ENCODE peak calls at places on chromosomes 3 and 15, in six cellular contexts. A, L, R, Y, K and J are unnamed samples.

GRCh38 chr3:33687406-33688010 is 30.5 kb downstream of the CLASP2 start:
- DNase-seq in A (no peak), L (no peak), R (no peak), Y (peak), K (peak), J (no peak)

GRCh38 chr3:123524987-123525386 is 59.9 kb downstream of the HACD2 start:
- DNase-seq in A (no peak), L (no peak), R (no peak), Y (no peak), K (no peak), J (no peak)

GRCh38 chr3:139585820-139586219 is 46.3 kb upstream of the RBP1 start:
- DNase-seq in A (no peak), L (no peak), R (no peak), Y (no peak), K (no peak), J (no peak)

GRCh38 chr3:124928333-124929202 is 6.0 kb downstream of the MUC13 start:
- DNase-seq in A (peak), L (peak), R (peak), Y (peak), K (peak), J (peak)

GRCh38 chr3:43641306-43642114 is 19.7 kb upstream of the ANO10 start:
- DNase-seq in A (no peak), L (no peak), R (no peak), Y (no peak), K (peak), J (no peak)

GRCh38 chr15:90316139-90316538 is 35.9 kb upstream of the ZNF774 start:
- DNase-seq in A (no peak), L (no peak), R (no peak), Y (no peak), K (no peak), J (no peak)

GRCh38 chr3:29898609-29899008 is 617.7 kb downstream of the RBMS3 start:
- DNase-seq in A (no peak), L (no peak), R (no peak), Y (no peak), K (no peak), J (no peak)

GRCh38 chr3:192573240-192573639 is 154.1 kb downstream of the FGF12 start:
- DNase-seq in A (no peak), L (no peak), R (no peak), Y (no peak), K (no peak), J (no peak)

GRCh38 chr15:100759698-100760356 is 119.8 kb upstream of the ALDH1A3 start:
- DNase-seq in A (no peak), L (no peak), R (no peak), Y (peak), K (peak), J (no peak)

GRCh38 chr3:171284308-171285075 is 175.7 kb downstream of the TNIK start:
- DNase-seq in A (no peak), L (no peak), R (no peak), Y (peak), K (peak), J (no peak)

GRCh38 chr3:118987466-118987865 is 47.2 kb downstream of the IGSF11 start:
- DNase-seq in A (peak), L (no peak), R (no peak), Y (peak), K (peak), J (no peak)

GRCh38 chr3:126338796-126339241 is 18.4 kb downstream of the KLF15 start:
- DNase-seq in A (peak), L (no peak), R (no peak), Y (no peak), K (no peak), J (no peak)

GRCh38 chr15:99157456-99157855 is 52.6 kb downstream of the SYNM start:
- DNase-seq in A (no peak), L (no peak), R (no peak), Y (no peak), K (no peak), J (no peak)

GRCh38 chr3:189726277-189726676 is 95.1 kb downstream of the TP63 start:
- DNase-seq in A (no peak), L (no peak), R (no peak), Y (no peak), K (peak), J (no peak)

GRCh38 chr3:146156801-146157310 is 4.1 kb downstream of the PLOD2 start:
- DNase-seq in A (no peak), L (no peak), R (no peak), Y (no peak), K (no peak), J (no peak)

GRCh38 chr3:103410231-103410630 is 975.4 kb downstream of the ZPLD1 start:
- DNase-seq in A (no peak), L (no peak), R (no peak), Y (no peak), K (no peak), J (no peak)

GRCh38 chr3:29240248-29240647 is 40.6 kb upstream of the RBMS3 start:
- DNase-seq in A (no peak), L (no peak), R (no peak), Y (peak), K (peak), J (no peak)

GRCh38 chr3:176690470-176690869 is 506.8 kb downstream of the TBL1XR1 start:
- DNase-seq in A (no peak), L (no peak), R (no peak), Y (no peak), K (no peak), J (no peak)

GRCh38 chr15:70535071-70535954 is 228.0 kb downstream of the UACA start:
- DNase-seq in A (no peak), L (peak), R (peak), Y (no peak), K (no peak), J (no peak)

GRCh38 chr3:145889730-145890129 is 271.3 kb downstream of the PLOD2 start:
- DNase-seq in A (no peak), L (no peak), R (no peak), Y (no peak), K (no peak), J (no peak)

GRCh38 chr3:117036259-117036799 is 326.8 kb downstream of the TUSC7 start:
- DNase-seq in A (no peak), L (no peak), R (no peak), Y (peak), K (peak), J (no peak)

GRCh38 chr3:143775401-143775970 is 72.8 kb downstream of the SLC9A9 start:
- DNase-seq in A (no peak), L (peak), R (no peak), Y (peak), K (peak), J (no peak)

GRCh38 chr3:54322354-54322753 is 200.0 kb downstream of the CACNA2D3 start:
- DNase-seq in A (no peak), L (no peak), R (no peak), Y (no peak), K (no peak), J (no peak)

GRCh38 chr3:158801200-158801599 is 654 bp upstream of the MFSD1 start:
- DNase-seq in A (no peak), L (peak), R (no peak), Y (peak), K (peak), J (no peak)

GRCh38 chr3:14175383-14176037 is 2.9 kb downstream of the XPC start:
- DNase-seq in A (no peak), L (peak), R (peak), Y (no peak), K (peak), J (peak)

GRCh38 chr3:129211772-129212171 is 28.1 kb upstream of the CNBP start:
- DNase-seq in A (no peak), L (no peak), R (no peak), Y (peak), K (peak), J (no peak)

GRCh38 chr3:38644016-38644661 is 5.3 kb downstream of the SCN5A start:
- DNase-seq in A (no peak), L (no peak), R (no peak), Y (no peak), K (no peak), J (no peak)

GRCh38 chr15:98658831-98659699 is 10.7 kb downstream of the IGF1R start:
- DNase-seq in A (no peak), L (peak), R (no peak), Y (peak), K (peak), J (peak)

GRCh38 chr15:40511093-40511471 is 40.3 kb downstream of the CHST14 start:
- DNase-seq in A (no peak), L (peak), R (no peak), Y (no peak), K (no peak), J (no peak)

GRCh38 chr3:150277444-150277843 is 130.7 kb upstream of the TSC22D2 start:
- DNase-seq in A (no peak), L (no peak), R (no peak), Y (no peak), K (no peak), J (no peak)

GRCh38 chr15:82810061-82810862 is 834 bp downstream of the WHAMM start:
- DNase-seq in A (no peak), L (peak), R (peak), Y (peak), K (peak), J (peak)

GRCh38 chr3:42256135-42256819 is 9.7 kb downstream of the CCK start:
- DNase-seq in A (no peak), L (no peak), R (no peak), Y (peak), K (peak), J (no peak)

GRCh38 chr15:54273928-54274327 is 295.7 kb downstream of the UNC13C start:
- DNase-seq in A (no peak), L (no peak), R (no peak), Y (peak), K (no peak), J (no peak)

GRCh38 chr15:73851679-73852078 is 21.7 kb upstream of the TBC1D21 start:
- DNase-seq in A (no peak), L (peak), R (peak), Y (peak), K (peak), J (peak)

GRCh38 chr3:123082370-123083065 is 15.7 kb downstream of the PDIA5 start:
- DNase-seq in A (no peak), L (no peak), R (no peak), Y (no peak), K (no peak), J (no peak)

GRCh38 chr3:194961149-194961548 is 275.5 kb downstream of the FAM43A start:
- DNase-seq in A (no peak), L (no peak), R (no peak), Y (no peak), K (no peak), J (no peak)

GRCh38 chr3:65466300-65466988 is 572.3 kb downstream of the MAGI1 start:
- DNase-seq in A (no peak), L (no peak), R (no peak), Y (no peak), K (no peak), J (no peak)

GRCh38 chr3:135905058-135905724 is 60.3 kb upstream of the PPP2R3A start:
- DNase-seq in A (no peak), L (no peak), R (no peak), Y (peak), K (peak), J (no peak)

GRCh38 chr3:127485396-127486170 is 105.0 kb downstream of the TPRA1 start:
- DNase-seq in A (no peak), L (no peak), R (no peak), Y (no peak), K (peak), J (no peak)